ENCODE peak calls at places on chromosomes 2 and 18, in four cellular contexts. G, A, M and W are unnamed samples.

GRCh38 chr18:32360682-32361345 is 109.9 kb downstream of the GAREM1 start:
- DNase-seq in G (no peak), A (no peak), M (no peak), W (no peak)

GRCh38 chr2:88059979-88060906 is 4.7 kb upstream of the KRCC1 start:
- DNase-seq in G (peak), A (no peak), M (no peak), W (no peak)

GRCh38 chr2:186887107-186888090 is 38.4 kb upstream of the ZSWIM2 start:
- DNase-seq in G (no peak), A (no peak), M (no peak), W (no peak)

GRCh38 chr18:23884712-23885375 is 129.7 kb upstream of the TTC39C start:
- DNase-seq in G (peak), A (no peak), M (no peak), W (no peak)

GRCh38 chr2:227204452-227204851 is 40.0 kb downstream of the COL4A3 start:
- DNase-seq in G (no peak), A (no peak), M (no peak), W (no peak)

GRCh38 chr2:105883911-105884694 is 139.4 kb downstream of the NCK2 start:
- DNase-seq in G (no peak), A (no peak), M (no peak), W (no peak)

GRCh38 chr2:8684421-8684884 is 2.6 kb downstream of the ID2 start:
- DNase-seq in G (no peak), A (no peak), M (no peak), W (no peak)

GRCh38 chr2:181364492-181365175 is 92.6 kb upstream of the ITGA4 start:
- DNase-seq in G (no peak), A (no peak), M (no peak), W (no peak)

GRCh38 chr2:233754872-233755611 is 5.0 kb upstream of the UGT1A1 start:
- DNase-seq in G (no peak), A (no peak), M (no peak), W (no peak)

GRCh38 chr18:29181151-29181901 is 1004.4 kb upstream of the CDH2 start:
- DNase-seq in G (no peak), A (no peak), M (no peak), W (no peak)

GRCh38 chr2:50535971-50536759 is 495.8 kb downstream of the NRXN1 start:
- DNase-seq in G (no peak), A (no peak), M (no peak), W (peak)

GRCh38 chr2:14355102-14355501 is 277.4 kb upstream of the LRATD1 start:
- DNase-seq in G (no peak), A (no peak), M (no peak), W (no peak)

GRCh38 chr2:101119431-101119830 is 31.8 kb downstream of the TBC1D8 start:
- DNase-seq in G (no peak), A (no peak), M (no peak), W (no peak)

GRCh38 chr18:26511339-26512071 is 36.8 kb downstream of the KCTD1 start:
- DNase-seq in G (no peak), A (no peak), M (no peak), W (no peak)

GRCh38 chr2:100577777-100578176 is 15.0 kb downstream of the PDCL3 start:
- DNase-seq in G (no peak), A (no peak), M (no peak), W (no peak)

GRCh38 chr18:63887424-63887823 is at the start of gene SERPINB2:
- DNase-seq in G (no peak), A (no peak), M (no peak), W (no peak)

GRCh38 chr2:86350751-86351150 is 13.3 kb upstream of the REEP1 start:
- DNase-seq in G (no peak), A (no peak), M (no peak), W (no peak)

GRCh38 chr2:164757934-164758695 is 83.5 kb downstream of the COBLL1 start:
- DNase-seq in G (no peak), A (no peak), M (no peak), W (no peak)

GRCh38 chr2:176177580-176178270 is 10.7 kb upstream of the HOXD1 start:
- DNase-seq in G (no peak), A (no peak), M (no peak), W (no peak)

GRCh38 chr2:7539760-7540159 is 622.5 kb downstream of the RNF144A start:
- DNase-seq in G (no peak), A (no peak), M (no peak), W (no peak)

GRCh38 chr2:201111096-201111495 is 4.9 kb upstream of the CFLAR start:
- DNase-seq in G (no peak), A (no peak), M (no peak), W (no peak)

GRCh38 chr2:217510790-217511291 is 492.0 kb downstream of the TNS1 start:
- DNase-seq in G (peak), A (peak), M (no peak), W (peak)

GRCh38 chr2:100522430-100522829 is 40.4 kb upstream of the PDCL3 start:
- DNase-seq in G (no peak), A (no peak), M (no peak), W (no peak)

GRCh38 chr2:169093535-169093934 is 24.2 kb downstream of the DHRS9 start:
- DNase-seq in G (no peak), A (no peak), M (no peak), W (no peak)

GRCh38 chr2:235394278-235394828 is 99.5 kb upstream of the AGAP1 start:
- DNase-seq in G (no peak), A (no peak), M (no peak), W (no peak)